ENCODE peak calls at places on chromosomes 1 and 21, in eight cellular contexts. R is stimulated activated CD8-positive, alpha-beta memory T cell treated with anti-CD3 and anti-CD28 coated beads, Interleukin-4, amount 100 ng/mL, for 1 hour; C is ovary; T is CD8-positive, alpha-beta T cell; H is NCI-H1092; N is HL-60; D is cardiac muscle cell; Y is pancreas. G is an unnamed sample.

GRCh38 chr1:3070654-3071506 is 1.9 kb downstream of the PRDM16 start:
- DNase-seq in T (no peak), C (peak), N (no peak), Y (peak), D (peak), H (no peak), R (no peak), G (no peak)

GRCh38 chr21:38048241-38048640 is 132.0 kb upstream of the KCNJ6 start:
- DNase-seq in Y (no peak), T (no peak), C (no peak), N (no peak), H (peak), R (no peak), D (no peak), G (no peak)

GRCh38 chr1:40783001-40783905 is at the start of gene KCNQ4:
- DNase-seq in N (peak), T (no peak), H (no peak), R (no peak), D (peak), Y (peak), C (peak), G (no peak)

GRCh38 chr1:242146640-242147039 is 147.7 kb upstream of the MAP1LC3C start:
- DNase-seq in C (no peak), N (peak), H (no peak), Y (no peak), T (no peak), D (no peak), R (no peak), G (no peak)

GRCh38 chr21:35646606-35647005 is 413.7 kb downstream of the SETD4 start:
- DNase-seq in D (no peak), T (no peak), C (no peak), Y (no peak), H (no peak), N (no peak), R (no peak), G (no peak)

GRCh38 chr1:32538887-32539583 is at the start of gene ZBTB8A:
- DNase-seq in Y (peak), T (no peak), C (peak), D (peak), H (peak), R (no peak), N (no peak), G (no peak)

GRCh38 chr1:10724052-10724494 is 72.4 kb downstream of the CASZ1 start:
- DNase-seq in Y (peak), C (no peak), R (no peak), H (peak), D (peak), T (no peak), N (no peak), G (no peak)

GRCh38 chr21:37367301-37367757 is 756 bp downstream of the DYRK1A start:
- DNase-seq in D (no peak), T (no peak), N (no peak), R (no peak), Y (peak), H (no peak), C (no peak), G (no peak)

GRCh38 chr1:159197767-159198557 is 6.7 kb upstream of the ACKR1 start:
- DNase-seq in Y (peak), C (peak), D (peak), N (peak), R (no peak), T (peak), H (peak), G (no peak)

GRCh38 chr1:45913183-45913924 is 109.9 kb downstream of the MAST2 start:
- DNase-seq in N (no peak), T (no peak), R (no peak), H (no peak), C (peak), D (peak), Y (no peak), G (no peak)

GRCh38 chr21:43707462-43707861 is 11.5 kb upstream of the PDXK start:
- DNase-seq in D (no peak), H (no peak), T (no peak), Y (no peak), C (no peak), N (no peak), R (no peak), G (no peak)

GRCh38 chr1:32991819-32992488 is 27.3 kb upstream of the RNF19B start:
- DNase-seq in H (no peak), T (no peak), Y (no peak), D (no peak), R (no peak), C (no peak), N (no peak), G (no peak)

GRCh38 chr1:69252696-69253095 is 315.0 kb upstream of the LRRC7 start:
- DNase-seq in R (no peak), H (no peak), Y (no peak), N (no peak), D (no peak), T (no peak), C (no peak), G (no peak)

GRCh38 chr1:154326546-154327465 is 1.5 kb downstream of the ATP8B2 start:
- DNase-seq in T (no peak), D (no peak), N (no peak), R (no peak), H (no peak), Y (peak), C (peak), G (no peak)

GRCh38 chr1:183180213-183180612 is 5.9 kb upstream of the LAMC2 start:
- DNase-seq in N (no peak), Y (peak), T (no peak), C (peak), R (no peak), H (peak), D (peak), G (no peak)

GRCh38 chr21:26124896-26125295 is 45.7 kb downstream of the APP start:
- DNase-seq in H (no peak), D (peak), T (no peak), N (no peak), R (no peak), Y (no peak), C (no peak), G (no peak)

GRCh38 chr1:100070201-100070939 is 62.4 kb downstream of the SASS6 start:
- DNase-seq in C (no peak), N (no peak), Y (no peak), H (no peak), R (no peak), T (no peak), D (no peak), G (no peak)

GRCh38 chr1:154344977-154345837 is 19.9 kb downstream of the ATP8B2 start:
- DNase-seq in T (peak), Y (peak), N (no peak), C (no peak), D (peak), R (no peak), H (no peak), G (peak)

GRCh38 chr1:77991638-77992037 is 12.8 kb upstream of the FUBP1 start:
- DNase-seq in C (no peak), T (no peak), D (no peak), R (no peak), N (no peak), Y (no peak), H (no peak), G (no peak)

GRCh38 chr1:21869620-21870121 is 57.6 kb downstream of the LDLRAD2 start:
- DNase-seq in T (no peak), C (peak), R (no peak), H (peak), D (no peak), Y (peak), N (no peak), G (no peak)

GRCh38 chr21:44329086-44329889 is 9.9 kb downstream of the CFAP410 start:
- DNase-seq in H (no peak), T (no peak), N (peak), R (no peak), D (no peak), Y (no peak), C (peak), G (no peak)

GRCh38 chr1:245025525-245025924 is 129.3 kb upstream of the KIF26B start:
- DNase-seq in D (no peak), Y (no peak), R (no peak), N (no peak), H (no peak), T (no peak), C (no peak), G (no peak)

GRCh38 chr1:4224687-4225086 is 324.6 kb upstream of the C1orf174 start:
- DNase-seq in Y (no peak), T (no peak), D (no peak), H (no peak), N (no peak), R (no peak), C (no peak), G (no peak)

GRCh38 chr1:156247460-156248322 is at the start of gene PAQR6:
- DNase-seq in Y (no peak), N (no peak), R (no peak), T (no peak), C (no peak), D (no peak), H (no peak), G (no peak)

GRCh38 chr1:16954579-16954978 is 25.8 kb downstream of the MFAP2 start:
- DNase-seq in Y (no peak), N (no peak), R (no peak), H (no peak), C (no peak), T (no peak), D (no peak), G (no peak)